ENCODE peak calls at places on chromosome 14, in four cellular contexts. C is neural progenitor cell, T is IMR-90, Q is fibroblast of lung. E is an unnamed sample.

GRCh38 chr14:73802431-73803188 is 49.0 kb upstream of the PTGR2 start:
- DNase-seq in Q (no peak), T (no peak), C (peak), E (peak)

GRCh38 chr14:75636100-75636692 is 24.5 kb downstream of the ERG28 start:
- DNase-seq in C (peak), T (peak), Q (peak), E (no peak)

GRCh38 chr14:45990252-45990651 is 661.3 kb downstream of the RPL10L start:
- DNase-seq in T (no peak), C (no peak), Q (no peak), E (no peak)

GRCh38 chr14:101194356-101195308 is 291.1 kb upstream of the RTL1 start:
- DNase-seq in C (no peak), T (no peak), Q (no peak), E (no peak)

GRCh38 chr14:105412768-105413541 is 6.7 kb upstream of the MTA1 start:
- DNase-seq in T (no peak), C (no peak), Q (no peak), E (no peak)

GRCh38 chr14:92688434-92689375 is 59.7 kb downstream of the LGMN start:
- DNase-seq in Q (no peak), C (no peak), T (no peak), E (peak)

GRCh38 chr14:102215071-102215470 is 75.4 kb downstream of the WDR20 start:
- DNase-seq in T (peak), Q (peak), C (no peak), E (no peak)

GRCh38 chr14:31071151-31071550 is 45.0 kb upstream of the STRN3 start:
- DNase-seq in C (no peak), T (no peak), Q (peak), E (no peak)

GRCh38 chr14:20144820-20145219 is 6.2 kb downstream of the OR4N5 start:
- DNase-seq in C (no peak), T (no peak), Q (no peak), E (no peak)

GRCh38 chr14:74630881-74631690 is 19.0 kb upstream of the LTBP2 start:
- DNase-seq in Q (peak), T (peak), C (peak), E (no peak)

GRCh38 chr14:39219075-39219499 is 14.6 kb upstream of the MIA2 start:
- DNase-seq in T (peak), Q (peak), C (no peak), E (no peak)

GRCh38 chr14:91058017-91058675 is 2.3 kb downstream of the RPS6KA5 start:
- DNase-seq in Q (peak), T (no peak), C (no peak), E (no peak)

GRCh38 chr14:77979666-77980351 is 179.9 kb downstream of the ADCK1 start:
- DNase-seq in C (peak), Q (peak), T (no peak), E (no peak)

GRCh38 chr14:67269338-67270060 is 28.3 kb downstream of the PALS1 start:
- DNase-seq in T (peak), Q (peak), C (peak), E (no peak)

GRCh38 chr14:36275741-36276140 is 44.7 kb downstream of the MBIP start:
- DNase-seq in T (no peak), Q (no peak), C (peak), E (no peak)

GRCh38 chr14:63214417-63215196 is 10.4 kb downstream of the RHOJ start:
- DNase-seq in T (no peak), Q (no peak), C (no peak), E (no peak)

GRCh38 chr14:85142982-85143381 is 387.0 kb upstream of the FLRT2 start:
- DNase-seq in T (no peak), C (no peak), Q (no peak), E (no peak)

GRCh38 chr14:52923902-52924575 is 26.8 kb downstream of the FERMT2 start:
- DNase-seq in Q (no peak), T (no peak), C (no peak), E (no peak)

GRCh38 chr14:55038708-55039107 is 11.7 kb downstream of the SOCS4 start:
- DNase-seq in Q (no peak), C (no peak), T (no peak), E (no peak)
- H3K9ac ChIP-seq in Q (no peak), C (no peak), T (no peak), E (no peak)

GRCh38 chr14:81465507-81466228 is 65.5 kb upstream of the STON2 start:
- DNase-seq in Q (no peak), C (no peak), T (no peak), E (no peak)

GRCh38 chr14:81459912-81460311 is 59.8 kb upstream of the STON2 start:
- DNase-seq in C (no peak), Q (no peak), T (no peak), E (no peak)

GRCh38 chr14:81466854-81467253 is 66.7 kb upstream of the STON2 start:
- DNase-seq in C (no peak), Q (no peak), T (no peak), E (no peak)

GRCh38 chr14:81459421-81459820 is 59.3 kb upstream of the STON2 start:
- DNase-seq in T (no peak), C (no peak), Q (no peak), E (no peak)

GRCh38 chr14:81464253-81465001 is 64.3 kb upstream of the STON2 start:
- DNase-seq in C (peak), Q (peak), T (peak), E (peak)
- H3K9ac ChIP-seq in C (no peak), Q (no peak), T (peak), E (peak)

DNA sequence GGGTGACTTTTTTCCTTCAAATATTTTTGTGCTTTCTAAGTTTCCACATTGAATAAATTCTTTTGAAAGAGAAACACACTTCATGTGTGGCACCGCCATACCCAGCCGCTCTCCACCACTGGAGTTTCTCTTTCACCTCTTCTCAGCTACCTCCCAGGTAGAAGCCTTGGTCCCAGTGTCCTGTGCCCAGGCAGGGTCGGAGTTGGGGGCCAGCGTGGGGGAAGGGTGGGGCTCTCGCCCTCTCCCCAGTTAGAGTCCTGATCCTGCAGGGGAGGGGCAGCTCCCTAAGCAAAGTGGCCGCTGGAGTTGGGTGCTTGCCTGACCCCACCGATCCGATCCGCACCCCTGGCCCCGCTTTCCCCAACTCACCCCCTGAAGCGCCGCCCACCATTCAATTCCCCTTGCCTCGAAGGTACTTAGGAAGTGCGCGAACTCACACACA is 817 bp downstream of the CLMN start:
- DNase-seq in T (no peak), C (no peak), Q (no peak), E (no peak)
- H3K9ac ChIP-seq in T (no peak), C (no peak), Q (no peak), E (peak)

GRCh38 chr14:103593577-103593976 is 30.8 kb downstream of the COA8 start:
- DNase-seq in T (no peak), C (no peak), Q (no peak), E (no peak)
- H3K9ac ChIP-seq in T (no peak), C (no peak), Q (no peak), E (no peak)

DNA sequence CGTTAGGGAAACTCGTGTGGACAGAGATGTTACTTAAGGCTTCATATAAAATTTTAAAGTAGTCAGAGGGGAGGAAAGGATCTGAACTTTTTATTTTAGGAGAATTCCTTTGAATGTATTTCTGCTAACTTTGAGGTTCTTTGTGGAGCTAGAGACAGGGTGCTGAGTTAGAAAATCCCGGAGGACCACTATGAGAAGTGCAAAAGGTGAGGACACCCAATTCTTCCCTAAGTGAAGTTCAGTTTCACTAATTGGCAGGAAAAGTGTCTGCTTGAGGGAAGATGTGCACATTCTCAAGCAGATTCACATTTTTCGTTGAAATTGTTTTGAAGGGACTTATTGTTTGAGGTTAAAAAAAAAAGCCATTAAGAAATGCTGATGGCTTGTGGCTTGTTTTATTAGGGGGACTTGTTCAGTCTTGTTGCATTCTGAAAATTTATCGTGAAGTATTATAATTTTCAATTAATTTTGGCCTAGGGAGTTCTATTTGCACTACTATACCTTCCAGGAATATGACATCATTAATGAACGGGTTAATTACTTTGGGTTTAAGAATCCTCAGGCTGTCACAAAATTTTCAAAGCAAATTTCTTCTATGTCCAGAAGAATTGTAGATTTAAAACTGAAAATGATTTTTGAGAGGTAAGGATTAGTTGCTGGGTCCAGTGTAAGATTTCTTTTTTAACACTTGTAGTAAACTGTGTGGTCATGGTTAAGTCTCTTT is 1.8 kb downstream of the PCNX1 start:
- DNase-seq in T (no peak), C (no peak), Q (no peak), E (no peak)
- H3K9ac ChIP-seq in T (peak), C (peak), Q (peak), E (peak)

DNA sequence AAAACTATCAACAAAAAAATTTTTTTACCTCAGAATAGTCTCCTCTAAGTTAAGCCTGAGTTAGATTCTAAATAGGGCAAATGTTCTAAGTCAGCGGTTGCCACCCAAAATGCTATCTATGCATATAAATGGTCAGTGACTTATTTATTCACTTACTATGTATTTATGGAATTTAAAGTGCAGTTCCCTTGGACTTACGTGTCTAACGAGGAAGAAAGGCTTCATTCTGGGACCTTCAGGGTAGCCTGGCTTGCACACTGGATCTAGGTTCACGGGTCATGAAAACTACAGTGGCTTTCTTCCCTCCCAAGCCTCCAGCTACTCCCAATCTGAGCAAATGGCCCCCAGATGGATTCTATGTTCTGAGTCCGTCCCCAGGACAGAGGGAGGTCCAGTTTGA is 77.1 kb downstream of the ARF6 start:
- DNase-seq in Q (no peak), C (no peak), T (no peak), E (no peak)
- H3K9ac ChIP-seq in Q (no peak), C (no peak), T (no peak), E (peak)

E was measured in colonic mucosa.